ENCODE peak calls at places on chromosomes 5 and 9, in four cellular contexts. A is AG09309, J is IMR-90, F is A549. U is an unnamed sample.

GRCh38 chr9:111957856-111958631 is 61.4 kb downstream of the UGCG start:
- DNase-seq in A (peak; percentile 97), J (peak; percentile 99), F (peak; percentile 61), U (peak; percentile 95)

GRCh38 chr5:139982157-139982974 is 60.7 kb downstream of the NRG2 start:
- DNase-seq in A (no peak), J (peak; percentile 4), F (no peak), U (no peak)

GRCh38 chr5:174610968-174611367 is 113.4 kb upstream of the MSX2 start:
- DNase-seq in A (peak; percentile 27), J (peak; percentile 75), F (no peak), U (no peak)

GRCh38 chr9:6894135-6894534 is 136.4 kb downstream of the KDM4C start:
- DNase-seq in A (no peak), J (no peak), F (no peak), U (no peak)

GRCh38 chr5:75335952-75336624 is 932 bp upstream of the HMGCR start:
- DNase-seq in A (peak; percentile 67), J (peak; percentile 88), F (peak; percentile 90), U (peak; percentile 77)

GRCh38 chr5:169697976-169698375 is 60.9 kb downstream of the DOCK2 start:
- DNase-seq in A (no peak), J (no peak), F (no peak), U (no peak)

GRCh38 chr9:30774326-30774725 is 1610.1 kb upstream of the ACO1 start:
- DNase-seq in A (no peak), J (no peak), F (peak; percentile 41), U (no peak)

GRCh38 chr9:133708770-133709611 is 29.2 kb downstream of the SARDH start:
- DNase-seq in A (no peak), J (no peak), F (no peak), U (no peak)

GRCh38 chr9:18791074-18791473 is 241.9 kb downstream of the SAXO1 start:
- DNase-seq in A (no peak), J (peak; percentile 12), F (peak; percentile 43), U (no peak)

GRCh38 chr5:119067338-119067737 is 3.5 kb upstream of the DMXL1 start:
- DNase-seq in A (no peak), J (no peak), F (no peak), U (no peak)

GRCh38 chr5:106380736-106381135 is 1290.0 kb downstream of the EFNA5 start:
- DNase-seq in A (no peak), J (peak; percentile 85), F (no peak), U (peak; percentile 14)

GRCh38 chr5:179217956-179218355 is 127.3 kb downstream of the ADAMTS2 start:
- DNase-seq in A (no peak), J (no peak), F (no peak), U (no peak)

GRCh38 chr5:43236633-43237355 is 44.8 kb downstream of the NIM1K start:
- DNase-seq in A (no peak), J (no peak), F (no peak), U (no peak)

GRCh38 chr9:37730256-37730655 is 23.3 kb upstream of the TRMT10B start:
- DNase-seq in A (no peak), J (peak; percentile 6), F (no peak), U (no peak)

GRCh38 chr5:10724799-10725507 is 36.1 kb downstream of the DAP start:
- DNase-seq in A (peak; percentile 38), J (peak; percentile 93), F (peak; percentile 83), U (peak; percentile 40)

GRCh38 chr5:41808294-41808693 is 61.9 kb downstream of the OXCT1 start:
- DNase-seq in A (no peak), J (no peak), F (no peak), U (no peak)

GRCh38 chr9:114681594-114682332 is at the start of gene TEX48:
- DNase-seq in A (peak; percentile 45), J (peak; percentile 74), F (peak; percentile 88), U (no peak)

GRCh38 chr5:110873773-110874437 is 135.1 kb downstream of the SLC25A46 start:
- DNase-seq in A (no peak), J (no peak), F (no peak), U (no peak)

GRCh38 chr9:127036437-127036836 is 86.0 kb downstream of the ANGPTL2 start:
- DNase-seq in A (no peak), J (no peak), F (no peak), U (no peak)

GRCh38 chr5:38803246-38803645 is 42.6 kb upstream of the OSMR start:
- DNase-seq in A (no peak), J (no peak), F (no peak), U (no peak)

GRCh38 chr9:35755071-35755470 is 995 bp upstream of the MSMP start:
- DNase-seq in A (no peak), J (no peak), F (no peak), U (no peak)

GRCh38 chr5:10431408-10431807 is 10.3 kb upstream of the ROPN1L start:
- DNase-seq in A (no peak), J (no peak), F (no peak), U (no peak)

GRCh38 chr9:109441296-109441695 is 56.8 kb downstream of the PTPN3 start:
- DNase-seq in A (no peak), J (no peak), F (peak; percentile 29), U (no peak)

GRCh38 chr9:28882528-28882927 is 1309.2 kb upstream of the C9orf72 start:
- DNase-seq in A (no peak), J (no peak), F (no peak), U (no peak)

GRCh38 chr5:11319851-11320580 is 559.0 kb upstream of the DAP start:
- DNase-seq in A (no peak), J (peak; percentile 12), F (no peak), U (no peak)

GRCh38 chr5:74382864-74383618 is 257.5 kb downstream of the ENC1 start:
- DNase-seq in A (peak; percentile 79), J (peak; percentile 54), F (no peak), U (peak; percentile 80)

GRCh38 chr5:138352722-138353549 is 451 bp downstream of the KDM3B start:
- DNase-seq in A (no peak), J (peak; percentile 47), F (peak; percentile 60), U (no peak)

GRCh38 chr5:109769597-109770291 is 80.0 kb downstream of the MAN2A1 start:
- DNase-seq in A (no peak), J (peak; percentile 22), F (peak; percentile 25), U (no peak)

GRCh38 chr9:98020471-98021145 is 35.9 kb upstream of the NANS start:
- DNase-seq in A (no peak), J (no peak), F (no peak), U (no peak)

GRCh38 chr5:109388407-109388806 is 21.4 kb downstream of the PJA2 start:
- DNase-seq in A (no peak), J (peak; percentile 53), F (no peak), U (no peak)

GRCh38 chr5:163789870-163790269 is 284.5 kb downstream of the MAT2B start:
- DNase-seq in A (no peak), J (peak; percentile 66), F (no peak), U (peak; percentile 27)

GRCh38 chr9:78118742-78119473 is 87.3 kb upstream of the GNAQ start:
- DNase-seq in A (peak; percentile 61), J (peak; percentile 20), F (no peak), U (peak; percentile 24)

DNA sequence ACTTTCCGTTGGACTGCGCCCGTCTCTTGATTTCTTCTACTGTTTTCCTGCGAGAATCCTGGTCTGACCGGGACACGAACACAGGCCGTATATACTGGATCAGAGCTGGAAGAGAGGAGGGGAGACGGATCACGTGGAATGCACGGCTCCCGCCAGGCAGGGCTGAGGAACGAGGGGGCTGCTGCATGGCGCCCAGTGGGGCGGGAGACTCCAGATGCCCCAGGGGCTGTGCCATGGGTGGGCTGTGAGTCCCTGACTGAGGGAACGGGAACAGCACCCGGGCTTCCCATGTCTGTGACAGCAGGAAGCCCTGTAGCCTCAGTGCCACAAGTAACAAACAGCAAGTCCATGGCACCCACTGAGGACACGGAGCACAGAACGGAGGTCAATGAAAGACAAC is 34.0 kb downstream of the LPCAT1 start:
- DNase-seq in A (no peak), J (no peak), F (no peak), U (no peak)
- H3K4me3 ChIP-seq in A (no peak overlapping the region), J (no peak overlapping the region), F (no peak overlapping the region), U (no peak overlapping the region)

DNA sequence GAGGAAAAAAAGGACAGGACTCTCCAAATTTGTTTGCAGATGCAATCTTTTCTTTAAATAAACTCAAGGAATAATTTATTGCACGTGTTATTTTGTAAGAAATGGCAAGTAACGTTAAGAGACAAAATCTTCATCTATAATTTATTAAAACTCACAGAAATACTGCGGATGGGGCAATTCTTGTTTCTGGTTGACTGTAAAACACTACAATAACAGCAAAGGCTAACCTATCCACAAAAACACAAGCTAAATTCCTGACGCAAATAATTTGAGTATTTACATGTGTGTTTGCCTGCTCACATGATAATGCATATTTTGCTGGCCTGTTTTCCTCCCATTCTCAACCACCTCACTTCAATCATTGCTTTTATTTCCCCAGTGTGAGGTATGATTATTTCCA is 619.4 kb downstream of the PDE4D start:
- DNase-seq in A (no peak), J (no peak), F (no peak), U (no peak)
- H3K4me3 ChIP-seq in A (no peak overlapping the region), J (no peak overlapping the region), F (peak overlapping the region; percentile 54), U (no peak overlapping the region)

GRCh38 chr5:14630706-14631105 is 33.8 kb upstream of the OTULIN start:
- DNase-seq in A (no peak), J (no peak), F (no peak), U (no peak)
- H3K4me3 ChIP-seq in A (no peak overlapping the region), J (no peak overlapping the region), F (no peak overlapping the region), U (no peak overlapping the region)

GRCh38 chr5:55205001-55205400 is 22.1 kb downstream of the MCIDAS start:
- DNase-seq in A (no peak), J (no peak), F (no peak), U (no peak)
- H3K4me3 ChIP-seq in A (no peak overlapping the region), J (no peak overlapping the region), F (no peak overlapping the region), U (no peak overlapping the region)

GRCh38 chr5:131987251-131987650 is 24.2 kb downstream of the ACSL6 start:
- DNase-seq in A (no peak), J (no peak), F (no peak), U (no peak)

GRCh38 chr5:131988601-131989000 is 22.9 kb downstream of the ACSL6 start:
- DNase-seq in A (no peak), J (no peak), F (no peak), U (no peak)

GRCh38 chr5:131986161-131986912 is 25.1 kb downstream of the ACSL6 start:
- DNase-seq in A (no peak), J (peak; percentile 4), F (no peak), U (no peak)

GRCh38 chr5:131983244-131983771 is 28.1 kb downstream of the ACSL6 start:
- DNase-seq in A (no peak), J (no peak), F (no peak), U (no peak)

GRCh38 chr5:131984945-131985665 is 26.4 kb downstream of the ACSL6 start:
- DNase-seq in A (no peak), J (no peak), F (no peak), U (no peak)
- H3K4me3 ChIP-seq in A (no peak overlapping the region), J (no peak overlapping the region), F (no peak overlapping the region), U (no peak overlapping the region)

GRCh38 chr9:125764198-125764597 is 17.0 kb downstream of the PBX3 start:
- DNase-seq in A (no peak), J (no peak), F (no peak), U (no peak)
- H3K4me3 ChIP-seq in A (no peak overlapping the region), J (no peak overlapping the region), F (no peak overlapping the region), U (no peak overlapping the region)

GRCh38 chr9:94577036-94577435 is 16.6 kb downstream of the FBP2 start:
- DNase-seq in A (no peak), J (no peak), F (no peak), U (no peak)

GRCh38 chr9:94586316-94586715 is 7.3 kb downstream of the FBP2 start:
- DNase-seq in A (no peak), J (no peak), F (no peak), U (no peak)

GRCh38 chr9:94577541-94577940 is 16.1 kb downstream of the FBP2 start:
- DNase-seq in A (no peak), J (no peak), F (no peak), U (no peak)

GRCh38 chr9:94584555-94584954 is 9.1 kb downstream of the FBP2 start:
- DNase-seq in A (no peak), J (no peak), F (no peak), U (no peak)

GRCh38 chr9:94581711-94582110 is 11.9 kb downstream of the FBP2 start:
- DNase-seq in A (no peak), J (no peak), F (no peak), U (no peak)
- H3K4me3 ChIP-seq in A (no peak overlapping the region), J (no peak overlapping the region), F (no peak overlapping the region), U (no peak overlapping the region)

U was measured in skeletal muscle cell.